ENCODE peak calls at places on chromosome 17, in six cellular contexts. One of them, this sample, is unnamed.

GRCh38 chr17:41965694-41966375 is 760 bp upstream of the CNP start:
- DNase-seq in naive thymus-derived CD4-positive, alpha-beta T cell: peak; percentile 54
- DNase-seq in heart left ventricle: no peak
- DNase-seq in kidney epithelial cell: no peak
- DNase-seq in adipocyte: peak; percentile 65
- DNase-seq in fibroblast of lung: peak; percentile 40
- DNase-seq in this sample: no peak

GRCh38 chr17:20092973-20093626 is 83.9 kb downstream of the SPECC1 start:
- DNase-seq in heart left ventricle: no peak
- DNase-seq in fibroblast of lung: no peak
- DNase-seq in kidney epithelial cell: no peak
- DNase-seq in naive thymus-derived CD4-positive, alpha-beta T cell: no peak
- DNase-seq in adipocyte: no peak
- DNase-seq in this sample: no peak

GRCh38 chr17:80931421-80932265 is 60.0 kb upstream of the CHMP6 start:
- DNase-seq in naive thymus-derived CD4-positive, alpha-beta T cell: no peak
- DNase-seq in kidney epithelial cell: peak; percentile 66
- DNase-seq in fibroblast of lung: peak; percentile 85
- DNase-seq in heart left ventricle: peak; percentile 9
- DNase-seq in adipocyte: peak; percentile 87
- DNase-seq in this sample: peak; percentile 16

GRCh38 chr17:46811978-46812583 is 6.4 kb downstream of the WNT3 start:
- DNase-seq in kidney epithelial cell: peak; percentile 37
- DNase-seq in heart left ventricle: no peak
- DNase-seq in adipocyte: no peak
- DNase-seq in naive thymus-derived CD4-positive, alpha-beta T cell: no peak
- DNase-seq in fibroblast of lung: no peak
- DNase-seq in this sample: no peak

GRCh38 chr17:44539664-44540063 is 17.6 kb upstream of the FZD2 start:
- DNase-seq in kidney epithelial cell: no peak
- DNase-seq in fibroblast of lung: no peak
- DNase-seq in naive thymus-derived CD4-positive, alpha-beta T cell: no peak
- DNase-seq in adipocyte: no peak
- DNase-seq in heart left ventricle: no peak
- DNase-seq in this sample: no peak

GRCh38 chr17:31559647-31560501 is 168.4 kb downstream of the RAB11FIP4 start:
- DNase-seq in adipocyte: peak; percentile 44
- DNase-seq in fibroblast of lung: no peak
- DNase-seq in kidney epithelial cell: no peak
- DNase-seq in naive thymus-derived CD4-positive, alpha-beta T cell: no peak
- DNase-seq in heart left ventricle: peak; percentile 43
- DNase-seq in this sample: no peak

GRCh38 chr17:78359216-78359935 is 501 bp downstream of the SOCS3 start:
- DNase-seq in fibroblast of lung: peak; percentile 52
- DNase-seq in naive thymus-derived CD4-positive, alpha-beta T cell: no peak
- DNase-seq in heart left ventricle: no peak
- DNase-seq in adipocyte: peak; percentile 60
- DNase-seq in kidney epithelial cell: no peak
- DNase-seq in this sample: no peak

GRCh38 chr17:42536372-42537155 is 523 bp downstream of the NAGLU start:
- DNase-seq in adipocyte: peak; percentile 80
- DNase-seq in naive thymus-derived CD4-positive, alpha-beta T cell: peak; percentile 55
- DNase-seq in fibroblast of lung: peak; percentile 84
- DNase-seq in kidney epithelial cell: no peak
- DNase-seq in heart left ventricle: peak; percentile 90
- DNase-seq in this sample: no peak

GRCh38 chr17:5249615-5250014 is 15.0 kb upstream of the SCIMP start:
- DNase-seq in fibroblast of lung: peak; percentile 86
- DNase-seq in kidney epithelial cell: peak; percentile 35
- DNase-seq in naive thymus-derived CD4-positive, alpha-beta T cell: peak; percentile 65
- DNase-seq in adipocyte: peak; percentile 88
- DNase-seq in heart left ventricle: peak; percentile 33
- DNase-seq in this sample: peak; percentile 16

GRCh38 chr17:31488264-31488981 is 96.9 kb downstream of the RAB11FIP4 start:
- DNase-seq in adipocyte: no peak
- DNase-seq in fibroblast of lung: no peak
- DNase-seq in naive thymus-derived CD4-positive, alpha-beta T cell: no peak
- DNase-seq in heart left ventricle: no peak
- DNase-seq in kidney epithelial cell: no peak
- DNase-seq in this sample: no peak

GRCh38 chr17:34728771-34729310 is 149.5 kb downstream of the TMEM132E start:
- DNase-seq in heart left ventricle: no peak
- DNase-seq in kidney epithelial cell: no peak
- DNase-seq in fibroblast of lung: no peak
- DNase-seq in naive thymus-derived CD4-positive, alpha-beta T cell: no peak
- DNase-seq in adipocyte: no peak
- DNase-seq in this sample: no peak

GRCh38 chr17:62648247-62648953 is 20.9 kb downstream of the MRC2 start:
- DNase-seq in fibroblast of lung: peak; percentile 48
- DNase-seq in naive thymus-derived CD4-positive, alpha-beta T cell: no peak
- DNase-seq in adipocyte: peak; percentile 28
- DNase-seq in kidney epithelial cell: no peak
- DNase-seq in heart left ventricle: peak; percentile 45
- DNase-seq in this sample: no peak
- H3K4me3 ChIP-seq in fibroblast of lung: no peak overlapping the region
- H3K4me3 ChIP-seq in naive thymus-derived CD4-positive, alpha-beta T cell: no peak overlapping the region
- H3K4me3 ChIP-seq in adipocyte: no peak overlapping the region
- H3K4me3 ChIP-seq in kidney epithelial cell: no peak overlapping the region
- H3K4me3 ChIP-seq in heart left ventricle: no peak overlapping the region
- H3K4me3 ChIP-seq in this sample: no peak overlapping the region

GRCh38 chr17:82079001-82079677 is 13.5 kb upstream of the DUS1L start:
- DNase-seq in fibroblast of lung: no peak
- DNase-seq in kidney epithelial cell: no peak
- DNase-seq in heart left ventricle: no peak
- DNase-seq in naive thymus-derived CD4-positive, alpha-beta T cell: no peak
- DNase-seq in adipocyte: no peak
- DNase-seq in this sample: no peak
- H3K4me3 ChIP-seq in fibroblast of lung: no peak overlapping the region
- H3K4me3 ChIP-seq in kidney epithelial cell: no peak overlapping the region
- H3K4me3 ChIP-seq in heart left ventricle: no peak overlapping the region
- H3K4me3 ChIP-seq in naive thymus-derived CD4-positive, alpha-beta T cell: no peak overlapping the region
- H3K4me3 ChIP-seq in adipocyte: no peak overlapping the region
- H3K4me3 ChIP-seq in this sample: no peak overlapping the region

GRCh38 chr17:82217120-82217529 is 4.5 kb upstream of the CCDC57 start:
- DNase-seq in kidney epithelial cell: no peak
- DNase-seq in naive thymus-derived CD4-positive, alpha-beta T cell: no peak
- DNase-seq in adipocyte: no peak
- DNase-seq in fibroblast of lung: peak; percentile 31
- DNase-seq in heart left ventricle: no peak
- DNase-seq in this sample: no peak

GRCh38 chr17:82217530-82218204 is 5.0 kb upstream of the CCDC57 start:
- DNase-seq in fibroblast of lung: peak; percentile 86
- DNase-seq in adipocyte: peak; percentile 92
- DNase-seq in kidney epithelial cell: no peak
- DNase-seq in naive thymus-derived CD4-positive, alpha-beta T cell: no peak
- DNase-seq in heart left ventricle: peak; percentile 78
- DNase-seq in this sample: no peak

GRCh38 chr17:82215972-82216300 is 3.3 kb upstream of the CCDC57 start:
- DNase-seq in heart left ventricle: no peak
- DNase-seq in fibroblast of lung: no peak
- DNase-seq in kidney epithelial cell: no peak
- DNase-seq in adipocyte: no peak
- DNase-seq in naive thymus-derived CD4-positive, alpha-beta T cell: no peak
- DNase-seq in this sample: no peak

GRCh38 chr17:82215095-82215971 is 2.7 kb upstream of the CCDC57 start:
- DNase-seq in fibroblast of lung: peak; percentile 37
- DNase-seq in heart left ventricle: no peak
- DNase-seq in naive thymus-derived CD4-positive, alpha-beta T cell: no peak
- DNase-seq in adipocyte: peak; percentile 36
- DNase-seq in kidney epithelial cell: no peak
- DNase-seq in this sample: no peak

GRCh38 chr17:82216301-82217119 is 3.9 kb upstream of the CCDC57 start:
- DNase-seq in kidney epithelial cell: no peak
- DNase-seq in naive thymus-derived CD4-positive, alpha-beta T cell: no peak
- DNase-seq in fibroblast of lung: peak; percentile 76
- DNase-seq in adipocyte: peak; percentile 85
- DNase-seq in heart left ventricle: peak; percentile 82
- DNase-seq in this sample: no peak
- H3K4me3 ChIP-seq in kidney epithelial cell: no peak overlapping the region
- H3K4me3 ChIP-seq in naive thymus-derived CD4-positive, alpha-beta T cell: no peak overlapping the region
- H3K4me3 ChIP-seq in fibroblast of lung: no peak overlapping the region
- H3K4me3 ChIP-seq in adipocyte: no peak overlapping the region
- H3K4me3 ChIP-seq in heart left ventricle: no peak overlapping the region
- H3K4me3 ChIP-seq in this sample: no peak overlapping the region

DNA sequence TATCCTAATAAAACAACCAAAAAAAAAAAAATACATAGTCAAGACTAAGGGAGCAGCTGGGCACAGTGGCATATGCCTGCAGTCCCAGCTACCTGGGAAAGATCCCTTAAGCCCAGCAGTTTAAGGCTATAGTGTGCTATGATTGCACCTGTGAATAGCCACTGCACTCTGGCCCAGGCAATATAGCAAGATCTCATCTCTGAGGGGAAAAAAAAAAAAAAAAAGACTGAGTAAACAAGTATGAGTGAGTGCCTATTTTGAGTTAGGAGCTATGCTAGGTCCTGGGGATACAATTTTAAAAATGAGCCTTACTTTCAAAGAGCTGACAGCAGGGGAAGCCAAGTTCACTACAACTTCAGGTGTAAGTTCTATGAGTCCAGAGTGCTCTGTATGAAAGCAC is 55.4 kb downstream of the GRB2 start:
- DNase-seq in heart left ventricle: no peak
- DNase-seq in fibroblast of lung: no peak
- DNase-seq in kidney epithelial cell: no peak
- DNase-seq in naive thymus-derived CD4-positive, alpha-beta T cell: no peak
- DNase-seq in adipocyte: no peak
- DNase-seq in this sample: no peak
- H3K4me3 ChIP-seq in heart left ventricle: no peak overlapping the region
- H3K4me3 ChIP-seq in fibroblast of lung: no peak overlapping the region
- H3K4me3 ChIP-seq in kidney epithelial cell: no peak overlapping the region
- H3K4me3 ChIP-seq in naive thymus-derived CD4-positive, alpha-beta T cell: no peak overlapping the region
- H3K4me3 ChIP-seq in adipocyte: no peak overlapping the region
- H3K4me3 ChIP-seq in this sample: no peak overlapping the region

GRCh38 chr17:50534222-50534978 is 1.9 kb downstream of the EPN3 start:
- DNase-seq in adipocyte: no peak
- DNase-seq in kidney epithelial cell: no peak
- DNase-seq in heart left ventricle: no peak
- DNase-seq in fibroblast of lung: no peak
- DNase-seq in naive thymus-derived CD4-positive, alpha-beta T cell: no peak
- DNase-seq in this sample: no peak
- H3K4me3 ChIP-seq in adipocyte: no peak overlapping the region
- H3K4me3 ChIP-seq in kidney epithelial cell: no peak overlapping the region
- H3K4me3 ChIP-seq in heart left ventricle: peak overlapping the region; percentile 25
- H3K4me3 ChIP-seq in fibroblast of lung: no peak overlapping the region
- H3K4me3 ChIP-seq in naive thymus-derived CD4-positive, alpha-beta T cell: no peak overlapping the region
- H3K4me3 ChIP-seq in this sample: peak overlapping the region; percentile 15

DNA sequence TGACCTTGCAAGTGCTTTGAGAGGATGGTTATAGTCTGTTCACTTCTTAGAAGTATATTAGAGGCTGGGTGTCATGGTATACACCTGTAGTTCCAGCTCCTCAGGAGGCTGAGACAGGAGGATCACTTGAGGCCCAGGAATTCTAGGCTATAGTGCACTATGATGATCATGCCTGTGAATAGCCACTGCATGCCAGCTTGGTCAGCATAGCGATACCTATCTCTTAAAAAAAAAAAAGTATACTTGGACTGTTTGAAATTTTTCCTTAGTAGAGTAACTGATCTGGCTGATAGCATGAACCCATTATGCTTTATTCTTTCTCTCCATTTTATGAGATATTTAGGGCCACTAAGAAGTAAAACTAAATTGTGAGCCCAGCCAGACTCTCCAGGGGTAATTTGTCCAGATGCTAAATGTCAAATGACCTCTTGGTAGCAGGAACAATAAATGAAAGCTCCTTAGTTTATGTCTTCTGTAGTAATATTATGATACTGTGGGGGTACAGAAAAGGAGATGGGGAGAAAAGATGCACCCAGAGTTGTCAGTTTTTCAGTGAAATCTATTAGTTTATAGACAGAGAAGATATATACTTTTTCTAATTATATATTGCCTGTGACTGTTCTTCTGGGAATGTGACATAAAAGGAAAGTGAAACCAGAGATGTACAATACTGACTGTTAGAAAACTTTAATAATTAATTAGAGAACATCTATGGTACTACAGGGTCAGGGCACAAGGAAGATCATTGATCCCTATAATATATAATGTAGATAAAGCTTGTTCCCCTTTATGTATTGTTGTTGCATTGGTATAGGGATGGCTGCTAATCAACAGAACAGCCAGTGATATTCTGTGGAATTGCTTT is 335.3 kb upstream of the TBX2 start:
- DNase-seq in naive thymus-derived CD4-positive, alpha-beta T cell: no peak
- DNase-seq in fibroblast of lung: no peak
- DNase-seq in heart left ventricle: no peak
- DNase-seq in adipocyte: peak; percentile 27
- DNase-seq in kidney epithelial cell: no peak
- DNase-seq in this sample: no peak
- H3K4me3 ChIP-seq in naive thymus-derived CD4-positive, alpha-beta T cell: no peak overlapping the region
- H3K4me3 ChIP-seq in fibroblast of lung: peak overlapping the region; percentile 12
- H3K4me3 ChIP-seq in heart left ventricle: no peak overlapping the region
- H3K4me3 ChIP-seq in adipocyte: no peak overlapping the region
- H3K4me3 ChIP-seq in kidney epithelial cell: no peak overlapping the region
- H3K4me3 ChIP-seq in this sample: no peak overlapping the region

GRCh38 chr17:73639926-73640325 is 4.3 kb downstream of the SDK2 start:
- DNase-seq in fibroblast of lung: no peak
- DNase-seq in adipocyte: no peak
- DNase-seq in naive thymus-derived CD4-positive, alpha-beta T cell: no peak
- DNase-seq in heart left ventricle: no peak
- DNase-seq in kidney epithelial cell: no peak
- DNase-seq in this sample: no peak
- H3K4me3 ChIP-seq in fibroblast of lung: no peak overlapping the region
- H3K4me3 ChIP-seq in adipocyte: no peak overlapping the region
- H3K4me3 ChIP-seq in naive thymus-derived CD4-positive, alpha-beta T cell: no peak overlapping the region
- H3K4me3 ChIP-seq in heart left ventricle: no peak overlapping the region
- H3K4me3 ChIP-seq in kidney epithelial cell: no peak overlapping the region
- H3K4me3 ChIP-seq in this sample: no peak overlapping the region